ENCODE peak calls at places on chromosomes 11 and 22, in six cellular contexts. W, A, C, P, S and F are unnamed samples.

GRCh38 chr11:122784325-122785155 is 53.8 kb upstream of the CRTAM start:
- DNase-seq in W (no peak), A (no peak), C (no peak), P (no peak), S (no peak), F (no peak)

GRCh38 chr11:1310315-1310687 is 869 bp upstream of the TOLLIP start:
- DNase-seq in W (no peak), A (no peak), C (no peak), P (no peak), S (no peak), F (no peak)

GRCh38 chr11:118792642-118793124 is 1.7 kb upstream of the DDX6 start:
- DNase-seq in W (peak; percentile 64), A (peak; percentile 77), C (peak; percentile 77), P (no peak), S (peak; percentile 25), F (peak; percentile 61)

GRCh38 chr11:47778878-47779483 is 11.8 kb upstream of the FNBP4 start:
- DNase-seq in W (no peak), A (no peak), C (no peak), P (no peak), S (no peak), F (no peak)

GRCh38 chr11:91978747-91979146 is 245.9 kb upstream of the FAT3 start:
- DNase-seq in W (no peak), A (no peak), C (no peak), P (no peak), S (no peak), F (no peak)

GRCh38 chr11:102551188-102551781 is 20.7 kb upstream of the MMP7 start:
- DNase-seq in W (no peak), A (no peak), C (no peak), P (no peak), S (no peak), F (no peak)

GRCh38 chr11:1070594-1071462 is 3.8 kb upstream of the MUC2 start:
- DNase-seq in W (no peak), A (no peak), C (no peak), P (peak; percentile 40), S (no peak), F (no peak)

GRCh38 chr11:8227156-8228152 is 36.2 kb downstream of the LMO1 start:
- DNase-seq in W (peak; percentile 95), A (no peak), C (no peak), P (peak; percentile 51), S (no peak), F (no peak)

GRCh38 chr11:61719968-61720367 is 32.5 kb upstream of the MYRF start:
- DNase-seq in W (no peak), A (no peak), C (no peak), P (no peak), S (no peak), F (no peak)

GRCh38 chr11:124681421-124681820 is 7.7 kb downstream of the SPA17 start:
- DNase-seq in W (no peak), A (no peak), C (no peak), P (no peak), S (no peak), F (no peak)

GRCh38 chr22:37848587-37849088 is 581 bp upstream of the EIF3L start:
- DNase-seq in W (no peak), A (no peak), C (no peak), P (no peak), S (no peak), F (no peak)

GRCh38 chr11:72111803-72112540 is 523 bp downstream of the ANAPC15 start:
- DNase-seq in W (peak; percentile 99), A (peak; percentile 95), C (peak; percentile 95), P (peak; percentile 93), S (peak; percentile 69), F (no peak)

GRCh38 chr11:35272391-35272821 is 133.4 kb downstream of the CD44 start:
- DNase-seq in W (no peak), A (no peak), C (no peak), P (no peak), S (peak; percentile 22), F (peak; percentile 25)

GRCh38 chr11:444397-445144 is 2.8 kb upstream of the ANO9 start:
- DNase-seq in W (no peak), A (no peak), C (no peak), P (peak; percentile 84), S (no peak), F (no peak)

GRCh38 chr11:88206746-88207145 is 31.5 kb upstream of the RAB38 start:
- DNase-seq in W (peak; percentile 28), A (no peak), C (no peak), P (no peak), S (no peak), F (no peak)

GRCh38 chr11:11243790-11244469 is 109.1 kb downstream of the CSNK2A3 start:
- DNase-seq in W (no peak), A (peak; percentile 68), C (no peak), P (no peak), S (peak; percentile 9), F (no peak)

GRCh38 chr22:32949719-32950118 is 108.5 kb downstream of the SYN3 start:
- DNase-seq in W (no peak), A (no peak), C (no peak), P (no peak), S (no peak), F (no peak)

GRCh38 chr11:108562746-108563581 is 30.6 kb downstream of the EXPH5 start:
- DNase-seq in W (no peak), A (no peak), C (no peak), P (no peak), S (no peak), F (no peak)

GRCh38 chr11:10495464-10495786 is 40.4 kb downstream of the AMPD3 start:
- DNase-seq in W (no peak), A (no peak), C (no peak), P (no peak), S (no peak), F (no peak)

GRCh38 chr11:64254326-64254725 is 3.0 kb downstream of the PLCB3 start:
- DNase-seq in W (no peak), A (no peak), C (no peak), P (peak; percentile 62), S (no peak), F (no peak)

GRCh38 chr11:64253481-64253880 is 2.2 kb downstream of the PLCB3 start:
- DNase-seq in W (no peak), A (no peak), C (no peak), P (peak; percentile 61), S (no peak), F (no peak)

GRCh38 chr11:64253043-64253442 is 1.7 kb downstream of the PLCB3 start:
- DNase-seq in W (no peak), A (no peak), C (no peak), P (peak; percentile 54), S (no peak), F (no peak)

GRCh38 chr11:64256300-64256699 is 5.0 kb downstream of the PLCB3 start:
- DNase-seq in W (no peak), A (no peak), C (no peak), P (no peak), S (no peak), F (no peak)

DNA sequence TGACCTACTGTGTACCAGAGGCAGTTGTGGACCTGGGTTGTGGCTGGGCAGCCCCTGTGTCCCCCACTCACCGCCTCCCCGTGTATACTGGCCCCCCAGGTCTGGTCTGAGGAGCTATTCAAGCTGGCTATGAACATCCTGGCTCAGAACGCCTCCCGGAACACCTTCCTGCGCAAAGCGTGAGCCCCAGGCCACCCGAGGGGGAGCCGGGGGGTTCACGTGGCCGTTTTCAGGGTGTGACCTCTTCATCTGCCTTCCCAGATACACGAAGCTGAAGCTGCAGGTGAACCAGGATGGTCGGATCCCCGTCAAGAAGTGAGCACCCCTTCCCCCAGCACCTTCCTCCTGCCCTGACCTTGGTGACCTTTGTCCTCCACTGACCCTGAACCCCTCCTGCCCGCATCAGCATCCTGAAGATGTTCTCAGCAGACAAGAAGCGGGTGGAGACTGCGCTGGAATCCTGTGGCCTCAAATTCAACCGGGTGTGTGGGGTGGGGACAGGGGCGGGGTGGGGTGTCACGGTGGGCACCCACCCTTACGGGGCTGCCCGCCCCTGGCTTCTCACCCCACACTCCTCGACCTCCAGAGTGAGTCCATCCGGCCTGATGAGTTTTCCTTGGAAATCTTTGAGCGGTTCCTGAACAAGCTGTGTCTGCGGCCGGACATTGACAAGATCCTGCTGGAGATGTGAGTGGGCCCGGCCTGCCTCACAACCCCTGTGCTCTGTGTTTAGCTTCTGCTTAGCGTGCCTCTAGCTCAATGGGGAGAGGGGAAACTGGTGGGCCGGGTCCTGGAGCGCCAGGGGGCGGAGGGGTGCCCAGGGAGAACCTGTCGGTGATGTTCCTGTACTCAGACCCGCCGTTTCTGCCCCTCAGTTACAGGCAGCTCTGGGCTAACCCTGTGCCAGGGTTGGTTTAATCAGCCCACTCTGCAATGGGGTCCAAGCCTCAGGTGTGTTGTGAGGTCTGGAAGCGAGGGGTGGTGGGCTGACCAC is 4.1 kb downstream of the PLCB3 start:
- DNase-seq in W (no peak), A (no peak), C (no peak), P (no peak), S (no peak), F (no peak)
- H3K4me1 ChIP-seq in W (no peaks in the 10 kb centered on the region), A (peaks cover 9% of the 10 kb centered on the region), C (no peaks in the 10 kb centered on the region), P (peaks cover 20% of the 10 kb centered on the region), S (peaks cover 24% of the 10 kb centered on the region), F (peaks cover 16% of the 10 kb centered on the region)

GRCh38 chr11:76641905-76642304 is 28.6 kb downstream of the LRRC32 start:
- DNase-seq in W (no peak), A (no peak), C (no peak), P (no peak), S (no peak), F (no peak)
- H3K27ac ChIP-seq in W (no peak overlapping the region), A (no peak overlapping the region), C (no peak overlapping the region), P (no peak overlapping the region), S (no peak overlapping the region), F (no peak overlapping the region)

DNA sequence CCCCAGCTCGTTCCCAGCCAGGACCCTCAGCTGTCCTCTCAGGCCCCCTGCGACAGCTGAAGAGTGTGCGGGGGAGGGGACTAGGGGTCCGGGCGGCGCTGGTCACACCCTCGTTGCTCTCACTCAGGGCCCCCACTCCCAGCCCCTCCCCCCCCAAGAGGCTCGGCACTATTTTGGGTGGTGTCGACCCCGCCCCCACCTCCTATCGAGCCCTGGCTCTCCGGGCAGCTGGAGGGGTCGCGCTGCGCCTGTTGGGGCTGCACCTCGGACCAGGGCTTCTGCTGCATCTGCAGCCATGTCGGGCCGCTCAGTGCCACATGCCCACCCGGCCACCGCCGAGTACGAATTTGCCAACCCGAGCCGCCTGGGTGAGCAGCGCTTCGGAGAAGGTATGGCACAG is at the start of gene HSPB2:
- DNase-seq in W (no peak), A (no peak), C (no peak), P (no peak), S (no peak), F (no peak)
- H3K4me1 ChIP-seq in W (peaks cover 3% of the 10 kb centered on the region), A (peaks cover 5% of the 10 kb centered on the region), C (peaks cover 15% of the 10 kb centered on the region), P (no peaks in the 10 kb centered on the region), S (no peaks in the 10 kb centered on the region), F (no peaks in the 10 kb centered on the region)

DNA sequence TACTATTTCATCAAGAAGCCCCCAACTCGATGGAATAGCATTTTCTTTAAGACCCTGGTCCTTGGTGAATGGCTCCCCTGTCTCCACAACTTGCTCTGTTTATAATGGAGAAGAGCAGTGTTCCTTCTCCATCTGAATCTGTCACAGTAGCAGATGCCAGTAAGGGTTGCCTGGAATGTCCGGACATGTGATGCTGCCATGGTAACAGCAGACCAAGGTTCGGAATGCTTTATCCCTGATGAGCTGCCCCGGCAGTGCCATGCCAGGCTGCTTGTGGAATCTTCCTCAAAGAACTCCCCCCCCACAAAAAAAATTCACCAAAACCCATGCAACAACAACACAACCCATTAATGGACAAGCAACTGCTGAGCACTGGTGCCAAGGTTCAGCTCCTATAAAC is 72.5 kb downstream of the KCNC1 start:
- DNase-seq in W (no peak), A (peak; percentile 6), C (no peak), P (no peak), S (no peak), F (no peak)
- H3K27ac ChIP-seq in W (no peak overlapping the region), A (no peak overlapping the region), C (no peak overlapping the region), P (no peak overlapping the region), S (no peak overlapping the region), F (no peak overlapping the region)